ENCODE peak calls at places on chromosomes 4 and X, in six cellular contexts. One of them, this sample, is unnamed.

GRCh38 chrX:8027876-8028275 is 100.7 kb upstream of the PNPLA4 start:
- DNase-seq in mesendoderm: no peak
- DNase-seq in mesenchymal stem cell: no peak
- DNase-seq in H9: no peak
- DNase-seq in H1: no peak
- DNase-seq in IMR-90: no peak
- DNase-seq in this sample: no peak

GRCh38 chr4:33400504-33400903 is 2680.3 kb downstream of the PCDH7 start:
- DNase-seq in mesendoderm: no peak
- DNase-seq in mesenchymal stem cell: no peak
- DNase-seq in H9: no peak
- DNase-seq in H1: no peak
- DNase-seq in IMR-90: no peak
- DNase-seq in this sample: no peak

GRCh38 chrX:102659790-102660757 is 8.8 kb downstream of the GPRASP1 start:
- DNase-seq in mesendoderm: peak
- DNase-seq in mesenchymal stem cell: peak
- DNase-seq in H9: peak
- DNase-seq in H1: peak
- DNase-seq in IMR-90: peak
- DNase-seq in this sample: peak

GRCh38 chr4:94277539-94277938 is 65.1 kb downstream of the HPGDS start:
- DNase-seq in mesendoderm: no peak
- DNase-seq in mesenchymal stem cell: peak
- DNase-seq in H9: no peak
- DNase-seq in H1: no peak
- DNase-seq in IMR-90: peak
- DNase-seq in this sample: no peak

GRCh38 chrX:129663171-129663570 is 8.4 kb upstream of the APLN start:
- DNase-seq in mesendoderm: peak
- DNase-seq in mesenchymal stem cell: peak
- DNase-seq in H9: no peak
- DNase-seq in H1: no peak
- DNase-seq in IMR-90: peak
- DNase-seq in this sample: no peak

GRCh38 chrX:39912126-39912525 is 185.6 kb downstream of the BCOR start:
- DNase-seq in mesendoderm: no peak
- DNase-seq in mesenchymal stem cell: no peak
- DNase-seq in H9: no peak
- DNase-seq in H1: no peak
- DNase-seq in IMR-90: no peak
- DNase-seq in this sample: no peak

GRCh38 chrX:13662537-13662841 is 9.5 kb downstream of the TCEANC start:
- DNase-seq in mesendoderm: no peak
- DNase-seq in mesenchymal stem cell: peak
- DNase-seq in H9: no peak
- DNase-seq in H1: no peak
- DNase-seq in IMR-90: peak
- DNase-seq in this sample: no peak

GRCh38 chr4:47968847-47969246 is 47.6 kb downstream of the CNGA1 start:
- DNase-seq in mesendoderm: no peak
- DNase-seq in mesenchymal stem cell: no peak
- DNase-seq in H9: no peak
- DNase-seq in H1: no peak
- DNase-seq in IMR-90: no peak
- DNase-seq in this sample: no peak

GRCh38 chr4:36786519-36786918 is 458.0 kb upstream of the NWD2 start:
- DNase-seq in mesendoderm: no peak
- DNase-seq in mesenchymal stem cell: peak
- DNase-seq in H9: no peak
- DNase-seq in H1: no peak
- DNase-seq in IMR-90: no peak
- DNase-seq in this sample: no peak

GRCh38 chr4:180333156-180333555 is 1910.0 kb upstream of the TENM3 start:
- DNase-seq in mesendoderm: no peak
- DNase-seq in mesenchymal stem cell: no peak
- DNase-seq in H9: no peak
- DNase-seq in H1: no peak
- DNase-seq in IMR-90: peak
- DNase-seq in this sample: no peak

GRCh38 chr4:11488657-11489448 is 60.2 kb upstream of the HS3ST1 start:
- DNase-seq in mesendoderm: peak
- DNase-seq in mesenchymal stem cell: no peak
- DNase-seq in H9: no peak
- DNase-seq in H1: no peak
- DNase-seq in IMR-90: no peak
- DNase-seq in this sample: no peak

GRCh38 chr4:19005211-19005610 is 983.7 kb upstream of the LCORL start:
- DNase-seq in mesendoderm: peak
- DNase-seq in mesenchymal stem cell: peak
- DNase-seq in H9: no peak
- DNase-seq in H1: no peak
- DNase-seq in IMR-90: peak
- DNase-seq in this sample: no peak

GRCh38 chr4:5773271-5773555 is 62.2 kb downstream of the EVC start:
- DNase-seq in mesendoderm: no peak
- DNase-seq in mesenchymal stem cell: no peak
- DNase-seq in H9: peak
- DNase-seq in H1: peak
- DNase-seq in IMR-90: peak
- DNase-seq in this sample: no peak

GRCh38 chrX:31092476-31092875 is 20.6 kb upstream of the FTHL17 start:
- DNase-seq in mesendoderm: no peak
- DNase-seq in mesenchymal stem cell: no peak
- DNase-seq in H9: no peak
- DNase-seq in H1: no peak
- DNase-seq in IMR-90: no peak
- DNase-seq in this sample: no peak

GRCh38 chrX:132664273-132664672 is 175.4 kb upstream of the MBNL3 start:
- DNase-seq in mesendoderm: no peak
- DNase-seq in mesenchymal stem cell: no peak
- DNase-seq in H9: no peak
- DNase-seq in H1: no peak
- DNase-seq in IMR-90: no peak
- DNase-seq in this sample: no peak

GRCh38 chr4:169225058-169225751 is 45.6 kb downstream of the SH3RF1 start:
- DNase-seq in mesendoderm: peak
- DNase-seq in mesenchymal stem cell: peak
- DNase-seq in H9: no peak
- DNase-seq in H1: no peak
- DNase-seq in IMR-90: peak
- DNase-seq in this sample: no peak

GRCh38 chr4:41268024-41268423 is 11.3 kb downstream of the UCHL1 start:
- DNase-seq in mesendoderm: no peak
- DNase-seq in mesenchymal stem cell: no peak
- DNase-seq in H9: no peak
- DNase-seq in H1: no peak
- DNase-seq in IMR-90: no peak
- DNase-seq in this sample: no peak

GRCh38 chr4:134691915-134692314 is 490.3 kb upstream of the PABPC4L start:
- DNase-seq in mesendoderm: no peak
- DNase-seq in mesenchymal stem cell: peak
- DNase-seq in H9: no peak
- DNase-seq in H1: no peak
- DNase-seq in IMR-90: no peak
- DNase-seq in this sample: no peak

GRCh38 chr4:83677656-83678055 is 141.7 kb downstream of the GPAT3 start:
- DNase-seq in mesendoderm: no peak
- DNase-seq in mesenchymal stem cell: no peak
- DNase-seq in H9: no peak
- DNase-seq in H1: no peak
- DNase-seq in IMR-90: no peak
- DNase-seq in this sample: no peak

GRCh38 chr4:184949020-184949419 is 69.3 kb upstream of the HELT start:
- DNase-seq in mesendoderm: no peak
- DNase-seq in mesenchymal stem cell: no peak
- DNase-seq in H9: no peak
- DNase-seq in H1: peak
- DNase-seq in IMR-90: no peak
- DNase-seq in this sample: no peak

GRCh38 chr4:183609151-183609550 is 49.8 kb downstream of the RWDD4 start:
- DNase-seq in mesendoderm: no peak
- DNase-seq in mesenchymal stem cell: no peak
- DNase-seq in H9: no peak
- DNase-seq in H1: no peak
- DNase-seq in IMR-90: no peak
- DNase-seq in this sample: no peak

GRCh38 chr4:76854858-76855257 is 43.1 kb downstream of the SOWAHB start:
- DNase-seq in mesendoderm: no peak
- DNase-seq in mesenchymal stem cell: peak
- DNase-seq in H9: no peak
- DNase-seq in H1: no peak
- DNase-seq in IMR-90: no peak
- DNase-seq in this sample: no peak

GRCh38 chr4:141109983-141110382 is 23.3 kb downstream of the RNF150 start:
- DNase-seq in mesendoderm: peak
- DNase-seq in mesenchymal stem cell: no peak
- DNase-seq in H9: no peak
- DNase-seq in H1: no peak
- DNase-seq in IMR-90: no peak
- DNase-seq in this sample: no peak

GRCh38 chr4:139763668-139764067 is 98.0 kb downstream of the MGST2 start:
- DNase-seq in mesendoderm: no peak
- DNase-seq in mesenchymal stem cell: peak
- DNase-seq in H9: no peak
- DNase-seq in H1: no peak
- DNase-seq in IMR-90: no peak
- DNase-seq in this sample: no peak

GRCh38 chr4:166839615-166840251 is 394.6 kb downstream of the SPOCK3 start:
- DNase-seq in mesendoderm: no peak
- DNase-seq in mesenchymal stem cell: no peak
- DNase-seq in H9: no peak
- DNase-seq in H1: no peak
- DNase-seq in IMR-90: no peak
- DNase-seq in this sample: no peak

GRCh38 chr4:158410272-158410671 is 111.4 kb upstream of the RXFP1 start:
- DNase-seq in mesendoderm: peak
- DNase-seq in mesenchymal stem cell: no peak
- DNase-seq in H9: no peak
- DNase-seq in H1: no peak
- DNase-seq in IMR-90: peak
- DNase-seq in this sample: no peak

GRCh38 chr4:133581971-133582619 is 433.0 kb downstream of the PCDH10 start:
- DNase-seq in mesendoderm: no peak
- DNase-seq in mesenchymal stem cell: peak
- DNase-seq in H9: no peak
- DNase-seq in H1: no peak
- DNase-seq in IMR-90: no peak
- DNase-seq in this sample: no peak

GRCh38 chr4:52783069-52783468 is 31.8 kb upstream of the ERVMER34-1 start:
- DNase-seq in mesendoderm: no peak
- DNase-seq in mesenchymal stem cell: no peak
- DNase-seq in H9: no peak
- DNase-seq in H1: no peak
- DNase-seq in IMR-90: no peak
- DNase-seq in this sample: no peak

GRCh38 chr4:52780206-52780605 is 29.0 kb upstream of the ERVMER34-1 start:
- DNase-seq in mesendoderm: no peak
- DNase-seq in mesenchymal stem cell: no peak
- DNase-seq in H9: no peak
- DNase-seq in H1: no peak
- DNase-seq in IMR-90: peak
- DNase-seq in this sample: no peak

GRCh38 chr4:52780627-52781354 is 29.6 kb upstream of the ERVMER34-1 start:
- DNase-seq in mesendoderm: peak
- DNase-seq in mesenchymal stem cell: no peak
- DNase-seq in H9: no peak
- DNase-seq in H1: no peak
- DNase-seq in IMR-90: no peak
- DNase-seq in this sample: no peak
- H2BK15ac ChIP-seq in mesendoderm: no peak
- H2BK15ac ChIP-seq in mesenchymal stem cell: no peak
- H2BK15ac ChIP-seq in H9: no peak
- H2BK15ac ChIP-seq in H1: no peak
- H2BK15ac ChIP-seq in IMR-90: no peak
- H2BK15ac ChIP-seq in this sample: no peak

DNA sequence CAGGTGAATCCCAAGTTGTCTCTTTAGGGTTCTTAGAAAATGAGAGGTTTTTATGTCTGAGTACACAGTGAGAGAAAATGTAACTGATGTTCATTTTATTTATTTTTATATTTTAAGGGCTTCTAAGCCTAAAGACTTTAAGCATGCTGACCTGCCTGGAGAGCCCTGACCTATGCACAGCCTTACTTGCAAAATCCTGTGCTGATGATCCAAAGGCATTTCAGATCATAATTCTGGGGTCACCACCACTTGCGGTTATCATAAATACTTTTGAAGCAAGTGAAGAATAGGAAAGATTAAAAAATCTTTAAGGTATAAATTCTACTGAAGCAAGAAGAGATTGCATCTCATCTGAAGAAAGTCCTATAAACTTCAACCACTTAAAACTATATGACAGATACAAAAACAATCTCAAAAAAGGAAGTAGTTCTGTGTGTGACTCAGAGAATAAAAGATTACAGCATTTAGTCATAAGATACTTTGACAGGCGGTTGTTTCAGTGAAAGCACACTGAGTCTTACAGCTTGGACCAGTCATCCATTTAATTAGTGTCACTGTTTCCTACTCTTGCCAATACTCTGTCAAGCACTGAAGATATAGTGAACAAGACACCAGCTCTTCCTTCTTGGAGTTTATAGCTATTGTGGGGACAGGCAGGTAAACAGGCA is 245.2 kb upstream of the DIPK2B start:
- DNase-seq in mesendoderm: no peak
- DNase-seq in mesenchymal stem cell: peak
- DNase-seq in H9: no peak
- DNase-seq in H1: no peak
- DNase-seq in IMR-90: peak
- DNase-seq in this sample: no peak
- H3K23ac ChIP-seq in mesendoderm: no peak
- H3K23ac ChIP-seq in mesenchymal stem cell: no peak
- H3K23ac ChIP-seq in H9: no peak
- H3K23ac ChIP-seq in H1: no peak
- H3K23ac ChIP-seq in IMR-90: no peak
- H3K23ac ChIP-seq in this sample: no peak

DNA sequence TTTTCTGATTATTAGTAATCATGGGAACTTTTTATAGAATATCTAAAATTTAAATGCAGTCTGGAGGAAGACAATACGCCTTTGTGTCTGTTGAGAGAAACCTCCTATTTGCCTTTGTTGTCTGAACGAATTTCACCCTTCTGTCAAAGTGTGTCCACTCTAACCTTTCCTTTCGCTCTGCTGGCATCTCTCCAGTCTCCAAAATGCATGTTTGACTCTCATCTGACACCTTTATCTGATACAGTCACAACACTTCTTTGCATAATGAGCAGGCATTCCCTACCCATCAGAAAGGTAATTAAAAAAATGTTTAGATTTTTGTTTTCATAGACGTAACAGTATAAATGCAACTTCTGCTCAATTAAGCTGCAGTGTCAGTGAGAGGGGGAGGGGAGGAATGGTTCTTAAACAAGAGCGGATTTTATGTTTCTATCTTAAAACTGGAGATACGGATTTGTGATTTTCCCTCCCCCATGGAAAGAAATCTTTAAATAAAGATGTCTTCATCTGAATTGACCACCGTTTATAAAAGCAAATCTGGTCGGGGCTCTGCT is 70.2 kb downstream of the CXXC4 start:
- DNase-seq in mesendoderm: no peak
- DNase-seq in mesenchymal stem cell: no peak
- DNase-seq in H9: no peak
- DNase-seq in H1: no peak
- DNase-seq in IMR-90: no peak
- DNase-seq in this sample: no peak
- H2BK15ac ChIP-seq in mesendoderm: no peak
- H2BK15ac ChIP-seq in mesenchymal stem cell: no peak
- H2BK15ac ChIP-seq in H9: no peak
- H2BK15ac ChIP-seq in H1: no peak
- H2BK15ac ChIP-seq in IMR-90: no peak
- H2BK15ac ChIP-seq in this sample: no peak

GRCh38 chr4:91322961-91323360 is 980.8 kb upstream of the GRID2 start:
- DNase-seq in mesendoderm: no peak
- DNase-seq in mesenchymal stem cell: no peak
- DNase-seq in H9: no peak
- DNase-seq in H1: no peak
- DNase-seq in IMR-90: no peak
- DNase-seq in this sample: no peak
- H3K23ac ChIP-seq in mesendoderm: no peak
- H3K23ac ChIP-seq in mesenchymal stem cell: no peak
- H3K23ac ChIP-seq in H9: no peak
- H3K23ac ChIP-seq in H1: no peak
- H3K23ac ChIP-seq in IMR-90: no peak
- H3K23ac ChIP-seq in this sample: no peak